ENCODE peak calls at places on chromosome 13, in eight cellular contexts. One of them, this sample, is unnamed.

GRCh38 chr13:113075711-113076110 is 29.9 kb upstream of the F7 start:
- DNase-seq in NCI-H774: no peak
- DNase-seq in non-pigmented ciliary epithelial cell: no peak
- DNase-seq in stimulated activated CD4-positive, alpha-beta T cell treated with anti-CD3 and anti-CD28 coated beads, Interleukin-15, amount 100 ng/mL, for 1 hour: no peak
- DNase-seq in ELR: no peak
- DNase-seq in prostate gland: no peak
- DNase-seq in AG04450: no peak
- DNase-seq in choroid plexus epithelial cell: no peak
- DNase-seq in this sample: no peak

GRCh38 chr13:65292488-65292901 is 1937.6 kb downstream of the PCDH9 start:
- DNase-seq in AG04450: peak; percentile 36
- DNase-seq in non-pigmented ciliary epithelial cell: peak; percentile 61
- DNase-seq in NCI-H774: no peak
- DNase-seq in prostate gland: no peak
- DNase-seq in choroid plexus epithelial cell: peak; percentile 86
- DNase-seq in stimulated activated CD4-positive, alpha-beta T cell treated with anti-CD3 and anti-CD28 coated beads, Interleukin-15, amount 100 ng/mL, for 1 hour: no peak
- DNase-seq in ELR: peak; percentile 67
- DNase-seq in this sample: peak; percentile 3

GRCh38 chr13:38875186-38875875 is 115.3 kb downstream of the STOML3 start:
- DNase-seq in choroid plexus epithelial cell: no peak
- DNase-seq in stimulated activated CD4-positive, alpha-beta T cell treated with anti-CD3 and anti-CD28 coated beads, Interleukin-15, amount 100 ng/mL, for 1 hour: no peak
- DNase-seq in ELR: no peak
- DNase-seq in non-pigmented ciliary epithelial cell: no peak
- DNase-seq in AG04450: no peak
- DNase-seq in prostate gland: no peak
- DNase-seq in NCI-H774: no peak
- DNase-seq in this sample: no peak

GRCh38 chr13:59259416-59260000 is 904.2 kb downstream of the DIAPH3 start:
- DNase-seq in prostate gland: no peak
- DNase-seq in non-pigmented ciliary epithelial cell: no peak
- DNase-seq in ELR: no peak
- DNase-seq in NCI-H774: no peak
- DNase-seq in stimulated activated CD4-positive, alpha-beta T cell treated with anti-CD3 and anti-CD28 coated beads, Interleukin-15, amount 100 ng/mL, for 1 hour: no peak
- DNase-seq in AG04450: no peak
- DNase-seq in choroid plexus epithelial cell: no peak
- DNase-seq in this sample: no peak

GRCh38 chr13:83796364-83796763 is 85.9 kb downstream of the SLITRK1 start:
- DNase-seq in choroid plexus epithelial cell: no peak
- DNase-seq in ELR: no peak
- DNase-seq in NCI-H774: no peak
- DNase-seq in stimulated activated CD4-positive, alpha-beta T cell treated with anti-CD3 and anti-CD28 coated beads, Interleukin-15, amount 100 ng/mL, for 1 hour: no peak
- DNase-seq in AG04450: no peak
- DNase-seq in prostate gland: no peak
- DNase-seq in non-pigmented ciliary epithelial cell: no peak
- DNase-seq in this sample: no peak

GRCh38 chr13:99527346-99527745 is 26.1 kb downstream of the TM9SF2 start:
- DNase-seq in choroid plexus epithelial cell: no peak
- DNase-seq in NCI-H774: no peak
- DNase-seq in stimulated activated CD4-positive, alpha-beta T cell treated with anti-CD3 and anti-CD28 coated beads, Interleukin-15, amount 100 ng/mL, for 1 hour: no peak
- DNase-seq in non-pigmented ciliary epithelial cell: no peak
- DNase-seq in AG04450: no peak
- DNase-seq in ELR: no peak
- DNase-seq in prostate gland: no peak
- DNase-seq in this sample: no peak

GRCh38 chr13:63554157-63554556 is 2138.5 kb upstream of the PCDH20 start:
- DNase-seq in NCI-H774: no peak
- DNase-seq in choroid plexus epithelial cell: no peak
- DNase-seq in AG04450: no peak
- DNase-seq in prostate gland: no peak
- DNase-seq in non-pigmented ciliary epithelial cell: no peak
- DNase-seq in stimulated activated CD4-positive, alpha-beta T cell treated with anti-CD3 and anti-CD28 coated beads, Interleukin-15, amount 100 ng/mL, for 1 hour: no peak
- DNase-seq in ELR: no peak
- DNase-seq in this sample: no peak

GRCh38 chr13:74891610-74892009 is 590.4 kb downstream of the TBC1D4 start:
- DNase-seq in non-pigmented ciliary epithelial cell: no peak
- DNase-seq in stimulated activated CD4-positive, alpha-beta T cell treated with anti-CD3 and anti-CD28 coated beads, Interleukin-15, amount 100 ng/mL, for 1 hour: no peak
- DNase-seq in NCI-H774: no peak
- DNase-seq in AG04450: peak; percentile 13
- DNase-seq in prostate gland: peak; percentile 57
- DNase-seq in choroid plexus epithelial cell: peak; percentile 81
- DNase-seq in ELR: peak; percentile 81
- DNase-seq in this sample: peak; percentile 64

GRCh38 chr13:21657538-21657937 is 13.3 kb upstream of the FGF9 start:
- DNase-seq in NCI-H774: no peak
- DNase-seq in AG04450: peak; percentile 50
- DNase-seq in stimulated activated CD4-positive, alpha-beta T cell treated with anti-CD3 and anti-CD28 coated beads, Interleukin-15, amount 100 ng/mL, for 1 hour: no peak
- DNase-seq in ELR: peak; percentile 85
- DNase-seq in prostate gland: no peak
- DNase-seq in non-pigmented ciliary epithelial cell: peak; percentile 68
- DNase-seq in choroid plexus epithelial cell: peak; percentile 53
- DNase-seq in this sample: peak; percentile 76

GRCh38 chr13:74770361-74770760 is 636.2 kb upstream of the KLF12 start:
- DNase-seq in AG04450: peak; percentile 46
- DNase-seq in non-pigmented ciliary epithelial cell: peak; percentile 81
- DNase-seq in ELR: peak; percentile 92
- DNase-seq in choroid plexus epithelial cell: peak; percentile 86
- DNase-seq in prostate gland: no peak
- DNase-seq in stimulated activated CD4-positive, alpha-beta T cell treated with anti-CD3 and anti-CD28 coated beads, Interleukin-15, amount 100 ng/mL, for 1 hour: no peak
- DNase-seq in NCI-H774: no peak
- DNase-seq in this sample: peak; percentile 88

GRCh38 chr13:109357751-109358150 is 428.6 kb downstream of the IRS2 start:
- DNase-seq in prostate gland: no peak
- DNase-seq in non-pigmented ciliary epithelial cell: peak; percentile 70
- DNase-seq in choroid plexus epithelial cell: peak; percentile 80
- DNase-seq in stimulated activated CD4-positive, alpha-beta T cell treated with anti-CD3 and anti-CD28 coated beads, Interleukin-15, amount 100 ng/mL, for 1 hour: no peak
- DNase-seq in ELR: no peak
- DNase-seq in AG04450: peak; percentile 11
- DNase-seq in NCI-H774: no peak
- DNase-seq in this sample: no peak

GRCh38 chr13:31044658-31045620 is 112.5 kb downstream of the TEX26 start:
- DNase-seq in AG04450: no peak
- DNase-seq in stimulated activated CD4-positive, alpha-beta T cell treated with anti-CD3 and anti-CD28 coated beads, Interleukin-15, amount 100 ng/mL, for 1 hour: no peak
- DNase-seq in ELR: peak; percentile 15
- DNase-seq in prostate gland: no peak
- DNase-seq in non-pigmented ciliary epithelial cell: no peak
- DNase-seq in choroid plexus epithelial cell: no peak
- DNase-seq in NCI-H774: no peak
- DNase-seq in this sample: no peak

GRCh38 chr13:23510979-23511735 is 59.1 kb upstream of the TNFRSF19 start:
- DNase-seq in non-pigmented ciliary epithelial cell: peak; percentile 46
- DNase-seq in AG04450: no peak
- DNase-seq in NCI-H774: no peak
- DNase-seq in prostate gland: no peak
- DNase-seq in ELR: peak; percentile 70
- DNase-seq in stimulated activated CD4-positive, alpha-beta T cell treated with anti-CD3 and anti-CD28 coated beads, Interleukin-15, amount 100 ng/mL, for 1 hour: no peak
- DNase-seq in choroid plexus epithelial cell: peak; percentile 78
- DNase-seq in this sample: peak; percentile 50

GRCh38 chr13:30179547-30180256 is 127.6 kb downstream of the KATNAL1 start:
- DNase-seq in choroid plexus epithelial cell: no peak
- DNase-seq in NCI-H774: no peak
- DNase-seq in stimulated activated CD4-positive, alpha-beta T cell treated with anti-CD3 and anti-CD28 coated beads, Interleukin-15, amount 100 ng/mL, for 1 hour: no peak
- DNase-seq in ELR: no peak
- DNase-seq in non-pigmented ciliary epithelial cell: no peak
- DNase-seq in AG04450: no peak
- DNase-seq in prostate gland: no peak
- DNase-seq in this sample: no peak

GRCh38 chr13:32426191-32426980 is 1.5 kb downstream of the N4BP2L1 start:
- DNase-seq in ELR: peak; percentile 29
- DNase-seq in NCI-H774: no peak
- DNase-seq in non-pigmented ciliary epithelial cell: no peak
- DNase-seq in stimulated activated CD4-positive, alpha-beta T cell treated with anti-CD3 and anti-CD28 coated beads, Interleukin-15, amount 100 ng/mL, for 1 hour: peak; percentile 8
- DNase-seq in prostate gland: no peak
- DNase-seq in choroid plexus epithelial cell: peak; percentile 36
- DNase-seq in AG04450: no peak
- DNase-seq in this sample: no peak

GRCh38 chr13:113918580-113918979 is 54.7 kb upstream of the GAS6 start:
- DNase-seq in ELR: no peak
- DNase-seq in NCI-H774: no peak
- DNase-seq in AG04450: no peak
- DNase-seq in stimulated activated CD4-positive, alpha-beta T cell treated with anti-CD3 and anti-CD28 coated beads, Interleukin-15, amount 100 ng/mL, for 1 hour: no peak
- DNase-seq in non-pigmented ciliary epithelial cell: no peak
- DNase-seq in prostate gland: no peak
- DNase-seq in choroid plexus epithelial cell: no peak
- DNase-seq in this sample: no peak

GRCh38 chr13:39379118-39379517 is 223.9 kb downstream of the LHFPL6 start:
- DNase-seq in stimulated activated CD4-positive, alpha-beta T cell treated with anti-CD3 and anti-CD28 coated beads, Interleukin-15, amount 100 ng/mL, for 1 hour: no peak
- DNase-seq in NCI-H774: no peak
- DNase-seq in choroid plexus epithelial cell: no peak
- DNase-seq in prostate gland: no peak
- DNase-seq in AG04450: no peak
- DNase-seq in non-pigmented ciliary epithelial cell: no peak
- DNase-seq in ELR: no peak
- DNase-seq in this sample: no peak

GRCh38 chr13:43725460-43725859 is 61.3 kb downstream of the ENOX1 start:
- DNase-seq in stimulated activated CD4-positive, alpha-beta T cell treated with anti-CD3 and anti-CD28 coated beads, Interleukin-15, amount 100 ng/mL, for 1 hour: no peak
- DNase-seq in non-pigmented ciliary epithelial cell: no peak
- DNase-seq in prostate gland: no peak
- DNase-seq in AG04450: no peak
- DNase-seq in NCI-H774: no peak
- DNase-seq in ELR: no peak
- DNase-seq in choroid plexus epithelial cell: no peak
- DNase-seq in this sample: peak; percentile 9

GRCh38 chr13:50866817-50867640 is 23.5 kb upstream of the DLEU7 start:
- DNase-seq in choroid plexus epithelial cell: no peak
- DNase-seq in prostate gland: no peak
- DNase-seq in non-pigmented ciliary epithelial cell: no peak
- DNase-seq in stimulated activated CD4-positive, alpha-beta T cell treated with anti-CD3 and anti-CD28 coated beads, Interleukin-15, amount 100 ng/mL, for 1 hour: no peak
- DNase-seq in NCI-H774: no peak
- DNase-seq in ELR: no peak
- DNase-seq in AG04450: no peak
- DNase-seq in this sample: no peak

GRCh38 chr13:59801107-59801880 is 362.4 kb downstream of the DIAPH3 start:
- DNase-seq in ELR: no peak
- DNase-seq in NCI-H774: no peak
- DNase-seq in AG04450: no peak
- DNase-seq in choroid plexus epithelial cell: no peak
- DNase-seq in prostate gland: no peak
- DNase-seq in stimulated activated CD4-positive, alpha-beta T cell treated with anti-CD3 and anti-CD28 coated beads, Interleukin-15, amount 100 ng/mL, for 1 hour: no peak
- DNase-seq in non-pigmented ciliary epithelial cell: no peak
- DNase-seq in this sample: no peak

GRCh38 chr13:32647926-32648325 is 61.7 kb downstream of the PDS5B start:
- DNase-seq in stimulated activated CD4-positive, alpha-beta T cell treated with anti-CD3 and anti-CD28 coated beads, Interleukin-15, amount 100 ng/mL, for 1 hour: no peak
- DNase-seq in choroid plexus epithelial cell: no peak
- DNase-seq in non-pigmented ciliary epithelial cell: no peak
- DNase-seq in prostate gland: no peak
- DNase-seq in NCI-H774: no peak
- DNase-seq in AG04450: no peak
- DNase-seq in ELR: no peak
- DNase-seq in this sample: no peak

GRCh38 chr13:98142427-98143156 is at the start of gene FARP1:
- DNase-seq in stimulated activated CD4-positive, alpha-beta T cell treated with anti-CD3 and anti-CD28 coated beads, Interleukin-15, amount 100 ng/mL, for 1 hour: peak; percentile 10
- DNase-seq in AG04450: no peak
- DNase-seq in prostate gland: peak; percentile 81
- DNase-seq in ELR: peak; percentile 80
- DNase-seq in NCI-H774: peak; percentile 85
- DNase-seq in non-pigmented ciliary epithelial cell: no peak
- DNase-seq in choroid plexus epithelial cell: peak; percentile 69
- DNase-seq in this sample: peak; percentile 45

GRCh38 chr13:91238036-91238435 is 109.5 kb upstream of the MIR17HG start:
- DNase-seq in NCI-H774: no peak
- DNase-seq in choroid plexus epithelial cell: no peak
- DNase-seq in stimulated activated CD4-positive, alpha-beta T cell treated with anti-CD3 and anti-CD28 coated beads, Interleukin-15, amount 100 ng/mL, for 1 hour: no peak
- DNase-seq in prostate gland: no peak
- DNase-seq in ELR: no peak
- DNase-seq in non-pigmented ciliary epithelial cell: no peak
- DNase-seq in AG04450: no peak
- DNase-seq in this sample: no peak

GRCh38 chr13:46983881-46984280 is 87.0 kb upstream of the HTR2A start:
- DNase-seq in stimulated activated CD4-positive, alpha-beta T cell treated with anti-CD3 and anti-CD28 coated beads, Interleukin-15, amount 100 ng/mL, for 1 hour: no peak
- DNase-seq in choroid plexus epithelial cell: peak; percentile 64
- DNase-seq in ELR: peak; percentile 63
- DNase-seq in prostate gland: no peak
- DNase-seq in non-pigmented ciliary epithelial cell: no peak
- DNase-seq in AG04450: peak; percentile 8
- DNase-seq in NCI-H774: no peak
- DNase-seq in this sample: peak; percentile 72

GRCh38 chr13:51235756-51236564 is 13.8 kb downstream of the FAM124A start:
- DNase-seq in stimulated activated CD4-positive, alpha-beta T cell treated with anti-CD3 and anti-CD28 coated beads, Interleukin-15, amount 100 ng/mL, for 1 hour: no peak
- DNase-seq in choroid plexus epithelial cell: no peak
- DNase-seq in NCI-H774: no peak
- DNase-seq in prostate gland: no peak
- DNase-seq in ELR: no peak
- DNase-seq in non-pigmented ciliary epithelial cell: no peak
- DNase-seq in AG04450: no peak
- DNase-seq in this sample: no peak

GRCh38 chr13:32791545-32792172 is 205.4 kb downstream of the PDS5B start:
- DNase-seq in NCI-H774: no peak
- DNase-seq in AG04450: no peak
- DNase-seq in non-pigmented ciliary epithelial cell: no peak
- DNase-seq in stimulated activated CD4-positive, alpha-beta T cell treated with anti-CD3 and anti-CD28 coated beads, Interleukin-15, amount 100 ng/mL, for 1 hour: no peak
- DNase-seq in choroid plexus epithelial cell: peak; percentile 58
- DNase-seq in ELR: peak; percentile 15
- DNase-seq in prostate gland: no peak
- DNase-seq in this sample: peak; percentile 9

GRCh38 chr13:27463500-27463899 is 13.1 kb upstream of the MTIF3 start:
- DNase-seq in stimulated activated CD4-positive, alpha-beta T cell treated with anti-CD3 and anti-CD28 coated beads, Interleukin-15, amount 100 ng/mL, for 1 hour: no peak
- DNase-seq in AG04450: no peak
- DNase-seq in choroid plexus epithelial cell: no peak
- DNase-seq in ELR: no peak
- DNase-seq in non-pigmented ciliary epithelial cell: no peak
- DNase-seq in NCI-H774: no peak
- DNase-seq in prostate gland: no peak
- DNase-seq in this sample: no peak

GRCh38 chr13:53206455-53206854 is 177.8 kb downstream of the OLFM4 start:
- DNase-seq in stimulated activated CD4-positive, alpha-beta T cell treated with anti-CD3 and anti-CD28 coated beads, Interleukin-15, amount 100 ng/mL, for 1 hour: no peak
- DNase-seq in ELR: no peak
- DNase-seq in AG04450: no peak
- DNase-seq in prostate gland: no peak
- DNase-seq in choroid plexus epithelial cell: peak; percentile 4
- DNase-seq in non-pigmented ciliary epithelial cell: no peak
- DNase-seq in NCI-H774: no peak
- DNase-seq in this sample: peak; percentile 7

GRCh38 chr13:49810464-49810824 is 18.0 kb upstream of the KPNA3 start:
- DNase-seq in AG04450: no peak
- DNase-seq in choroid plexus epithelial cell: no peak
- DNase-seq in non-pigmented ciliary epithelial cell: no peak
- DNase-seq in stimulated activated CD4-positive, alpha-beta T cell treated with anti-CD3 and anti-CD28 coated beads, Interleukin-15, amount 100 ng/mL, for 1 hour: no peak
- DNase-seq in NCI-H774: no peak
- DNase-seq in prostate gland: no peak
- DNase-seq in ELR: no peak
- DNase-seq in this sample: no peak

GRCh38 chr13:26752671-26753070 is 7.9 kb downstream of the GPR12 start:
- DNase-seq in non-pigmented ciliary epithelial cell: no peak
- DNase-seq in choroid plexus epithelial cell: no peak
- DNase-seq in stimulated activated CD4-positive, alpha-beta T cell treated with anti-CD3 and anti-CD28 coated beads, Interleukin-15, amount 100 ng/mL, for 1 hour: no peak
- DNase-seq in NCI-H774: no peak
- DNase-seq in ELR: no peak
- DNase-seq in prostate gland: no peak
- DNase-seq in AG04450: no peak
- DNase-seq in this sample: no peak

GRCh38 chr13:19845758-19846157 is 17.7 kb downstream of the ZMYM5 start:
- DNase-seq in non-pigmented ciliary epithelial cell: peak; percentile 93
- DNase-seq in prostate gland: no peak
- DNase-seq in stimulated activated CD4-positive, alpha-beta T cell treated with anti-CD3 and anti-CD28 coated beads, Interleukin-15, amount 100 ng/mL, for 1 hour: no peak
- DNase-seq in NCI-H774: no peak
- DNase-seq in choroid plexus epithelial cell: peak; percentile 97
- DNase-seq in AG04450: peak; percentile 96
- DNase-seq in ELR: peak; percentile 98
- DNase-seq in this sample: peak; percentile 99

GRCh38 chr13:78430166-78430791 is 173.1 kb downstream of the POU4F1 start:
- DNase-seq in prostate gland: no peak
- DNase-seq in choroid plexus epithelial cell: no peak
- DNase-seq in non-pigmented ciliary epithelial cell: no peak
- DNase-seq in ELR: no peak
- DNase-seq in NCI-H774: peak; percentile 15
- DNase-seq in AG04450: no peak
- DNase-seq in stimulated activated CD4-positive, alpha-beta T cell treated with anti-CD3 and anti-CD28 coated beads, Interleukin-15, amount 100 ng/mL, for 1 hour: no peak
- DNase-seq in this sample: no peak

This sample was measured in fibroblast of mammary gland.